ENCODE peak calls at places on chromosome X, in five cellular contexts. G, D, A, Y and T are unnamed samples.

GRCh38 chrX:153913211-153913610 is 8.7 kb downstream of the AVPR2 start:
- DNase-seq in Y (no peak), G (no peak), D (no peak), A (no peak), T (no peak)

GRCh38 chrX:107747596-107748161 is 27.9 kb downstream of the TSC22D3 start:
- DNase-seq in D (peak), G (no peak), A (no peak), Y (peak), T (no peak)

GRCh38 chrX:40705658-40706312 is 29.6 kb downstream of the MED14 start:
- DNase-seq in G (no peak), Y (no peak), D (no peak), A (no peak), T (no peak)

GRCh38 chrX:150165776-150166610 is 197.1 kb upstream of the MAMLD1 start:
- DNase-seq in Y (no peak), A (no peak), D (no peak), G (no peak), T (no peak)

GRCh38 chrX:110087485-110088356 is 84.8 kb downstream of the TMEM164 start:
- DNase-seq in A (peak), G (no peak), D (no peak), Y (no peak), T (no peak)

GRCh38 chrX:109783712-109784109 is 50.7 kb upstream of the ACSL4 start:
- DNase-seq in D (no peak), A (no peak), G (no peak), Y (no peak), T (no peak)

GRCh38 chrX:625137-625691 is 5.4 kb upstream of the SHOX start:
- DNase-seq in Y (no peak), G (no peak), A (no peak), D (no peak), T (no peak)

GRCh38 chrX:97563531-97564133 is 679.9 kb downstream of the RPA4 start:
- DNase-seq in Y (no peak), D (peak), A (no peak), G (peak), T (peak)

GRCh38 chrX:150899191-150899757 is 806 bp upstream of the CD99L2 start:
- DNase-seq in G (peak), Y (peak), D (peak), A (no peak), T (peak)

GRCh38 chrX:14533867-14534266 is 4.5 kb downstream of the GLRA2 start:
- DNase-seq in D (peak), G (no peak), A (no peak), Y (no peak), T (no peak)

GRCh38 chrX:43741843-43742573 is 85.9 kb downstream of the MAOA start:
- DNase-seq in Y (no peak), G (no peak), D (no peak), A (no peak), T (no peak)

GRCh38 chrX:153685179-153685536 is 2.6 kb upstream of the SLC6A8 start:
- DNase-seq in A (no peak), D (no peak), Y (no peak), G (no peak), T (no peak)

GRCh38 chrX:1397001-1397400 is 5.1 kb upstream of the SLC25A6 start:
- DNase-seq in A (no peak), G (no peak), Y (no peak), D (no peak), T (no peak)

GRCh38 chrX:9538544-9539045 is 73.7 kb downstream of the TBL1X start:
- DNase-seq in G (no peak), Y (no peak), D (peak), A (no peak), T (no peak)

GRCh38 chrX:3443186-3443585 is 96.7 kb upstream of the MXRA5 start:
- DNase-seq in Y (no peak), D (no peak), A (no peak), G (no peak), T (no peak)

GRCh38 chrX:23465985-23466384 is 131.3 kb downstream of the PTCHD1 start:
- DNase-seq in Y (no peak), G (no peak), A (no peak), D (no peak), T (no peak)

GRCh38 chrX:45322382-45322781 is 121.7 kb upstream of the DIPK2B start:
- DNase-seq in D (peak), G (peak), A (peak), Y (peak), T (no peak)

GRCh38 chrX:10414872-10415703 is 205.3 kb downstream of the MID1 start:
- DNase-seq in D (no peak), Y (no peak), G (no peak), A (no peak), T (no peak)

GRCh38 chrX:150845091-150845490 is 53.4 kb downstream of the CD99L2 start:
- DNase-seq in Y (no peak), A (no peak), G (no peak), D (no peak), T (no peak)

GRCh38 chrX:1885116-1885515 is 270.3 kb downstream of the ASMT start:
- DNase-seq in D (no peak), G (no peak), A (no peak), Y (no peak), T (no peak)

GRCh38 chrX:121260568-121261240 is 213.3 kb downstream of the GLUD2 start:
- DNase-seq in G (no peak), Y (no peak), A (no peak), D (no peak), T (no peak)

GRCh38 chrX:28312259-28312658 is 275.0 kb upstream of the IL1RAPL1 start:
- DNase-seq in A (no peak), Y (no peak), G (no peak), D (no peak), T (no peak)

GRCh38 chrX:46730765-46731164 is 28.2 kb downstream of the SLC9A7 start:
- DNase-seq in D (no peak), Y (no peak), G (no peak), A (no peak), T (no peak)

GRCh38 chrX:81414630-81415029 is 212.7 kb downstream of the SH3BGRL start:
- DNase-seq in G (no peak), Y (no peak), D (no peak), A (no peak), T (no peak)

GRCh38 chrX:101478366-101478765 is 6.9 kb upstream of the ARMCX4 start:
- DNase-seq in G (no peak), Y (no peak), D (no peak), A (no peak), T (no peak)

GRCh38 chrX:53918697-53919096 is 125.6 kb downstream of the PHF8 start:
- DNase-seq in Y (no peak), A (no peak), G (no peak), D (no peak), T (no peak)

GRCh38 chrX:136866337-136867095 is 14.0 kb downstream of the RBMX start:
- DNase-seq in D (peak), Y (no peak), G (no peak), A (no peak), T (no peak)

GRCh38 chrX:17078031-17078730 is 131.7 kb downstream of the REPS2 start:
- DNase-seq in A (no peak), D (no peak), Y (no peak), G (no peak), T (no peak)

GRCh38 chrX:1390621-1391369 is 1.1 kb downstream of the SLC25A6 start:
- DNase-seq in G (peak), D (no peak), Y (no peak), A (no peak), T (no peak)

GRCh38 chrX:16516473-16516872 is 133.5 kb upstream of the S100G start:
- DNase-seq in G (no peak), Y (no peak), D (no peak), A (no peak), T (no peak)

GRCh38 chrX:150052226-150052625 is 113.9 kb upstream of the EOLA2 start:
- DNase-seq in Y (no peak), G (no peak), A (no peak), D (no peak), T (no peak)

GRCh38 chrX:78124304-78124703 is 15.1 kb downstream of the TAF9B start:
- DNase-seq in Y (no peak), A (no peak), D (no peak), G (no peak), T (no peak)

GRCh38 chrX:98141466-98141865 is 1257.8 kb downstream of the RPA4 start:
- DNase-seq in D (no peak), A (no peak), Y (no peak), G (no peak), T (no peak)

GRCh38 chrX:23369037-23369436 is 34.4 kb downstream of the PTCHD1 start:
- DNase-seq in G (no peak), A (no peak), D (no peak), Y (no peak), T (no peak)